ENCODE peak calls at places on chromosomes 13 and 19, in six cellular contexts. Q is aorta, G is epithelial cell of esophagus, F is lower leg skin, Y is Peyer's patch, R is AG04450. P is an unnamed sample.

GRCh38 chr19:41701401-41702075 is 6.9 kb upstream of the CEACAM5 start:
- DNase-seq in Q (no peak), Y (no peak), R (no peak), F (peak), G (no peak), P (no peak)

GRCh38 chr19:29075149-29075548 is 137.8 kb downstream of the UQCRFS1 start:
- DNase-seq in Q (no peak), R (no peak), G (no peak), Y (no peak), F (no peak), P (no peak)

GRCh38 chr19:33110201-33110910 is 21.6 kb upstream of the WDR88 start:
- DNase-seq in F (no peak), R (peak), G (no peak), Q (no peak), Y (no peak), P (no peak)

GRCh38 chr19:18063463-18063862 is 23.3 kb downstream of the IL12RB1 start:
- DNase-seq in Q (no peak), G (peak), Y (no peak), F (no peak), R (no peak), P (no peak)

GRCh38 chr19:40190891-40191835 is at the start of gene MAP3K10:
- DNase-seq in Y (peak), G (peak), Q (peak), R (no peak), F (peak), P (peak)

GRCh38 chr13:74305876-74306275 is 171.7 kb upstream of the KLF12 start:
- DNase-seq in F (no peak), Q (no peak), G (peak), Y (no peak), R (no peak), P (no peak)

GRCh38 chr19:41297628-41298326 is 12.2 kb upstream of the CCDC97 start:
- DNase-seq in Y (peak), G (no peak), Q (no peak), R (no peak), F (no peak), P (no peak)

GRCh38 chr13:68428292-68428691 is 1198.2 kb upstream of the PCDH9 start:
- DNase-seq in Y (no peak), Q (no peak), F (no peak), G (peak), R (no peak), P (no peak)

GRCh38 chr19:7900931-7901330 is 2.7 kb upstream of the MAP2K7 start:
- DNase-seq in R (no peak), Y (no peak), G (peak), F (no peak), Q (no peak), P (no peak)

GRCh38 chr13:34757441-34757840 is 184.6 kb upstream of the NBEA start:
- DNase-seq in R (no peak), Y (no peak), Q (no peak), G (no peak), F (no peak), P (no peak)

GRCh38 chr13:41061914-41062837 is 867 bp downstream of the WBP4 start:
- DNase-seq in R (no peak), G (peak), F (no peak), Y (no peak), Q (no peak), P (no peak)

GRCh38 chr19:30969586-30969985 is 379.6 kb downstream of the TSHZ3 start:
- DNase-seq in R (no peak), G (no peak), Q (no peak), F (no peak), Y (no peak), P (no peak)

GRCh38 chr13:114151565-114152284 is 19.3 kb upstream of the RASA3 start:
- DNase-seq in F (peak), G (peak), Y (peak), R (no peak), Q (peak), P (no peak)

GRCh38 chr13:47455581-47455980 is 545.5 kb downstream of the SUCLA2 start:
- DNase-seq in R (no peak), G (no peak), Y (no peak), Q (no peak), F (no peak), P (no peak)

GRCh38 chr19:2059422-2060201 is 8.6 kb upstream of the MKNK2 start:
- DNase-seq in Q (peak), G (peak), F (peak), R (no peak), Y (no peak), P (no peak)

GRCh38 chr19:46719629-46720515 is 3.0 kb upstream of the PRKD2 start:
- DNase-seq in F (no peak), Q (peak), Y (no peak), G (no peak), R (no peak), P (no peak)

GRCh38 chr13:79781829-79782540 is 301.0 kb downstream of the NDFIP2 start:
- DNase-seq in Q (no peak), Y (no peak), F (no peak), G (no peak), R (no peak), P (no peak)
- H3K4me3 ChIP-seq in Q (no peak), Y (no peak), F (no peak), G (no peak), R (no peak), P (no peak)

DNA sequence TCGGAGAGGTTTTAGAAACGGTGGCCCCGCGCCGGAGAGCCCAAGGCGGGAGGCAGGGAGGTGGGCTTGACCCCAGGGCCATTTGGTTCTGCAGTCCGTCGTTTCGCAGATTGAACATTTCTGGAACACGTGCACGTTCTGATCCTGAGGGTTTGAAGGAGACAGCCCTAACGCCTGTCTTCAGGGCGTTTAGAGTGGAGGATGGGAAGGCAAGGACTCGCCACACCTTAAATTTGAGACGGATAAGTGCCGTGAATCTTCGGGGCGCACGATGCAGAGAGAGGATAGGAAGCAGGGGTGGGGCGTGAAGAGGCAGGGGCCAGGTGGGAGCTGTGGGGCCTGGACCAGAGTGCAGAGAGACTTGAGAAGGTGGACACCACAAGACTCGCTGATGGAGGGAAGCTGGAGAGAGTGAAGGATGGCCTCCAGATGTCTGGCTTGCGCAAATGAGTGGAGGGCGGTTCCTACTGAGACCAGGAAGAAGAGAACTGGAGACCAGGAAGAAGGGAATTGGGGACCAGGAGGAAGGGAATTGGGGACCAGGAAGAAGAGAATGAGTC is 804 bp upstream of the MIER2 start:
- DNase-seq in G (no peak), R (no peak), Y (no peak), Q (peak), F (no peak), P (no peak)
- H3K4me3 ChIP-seq in G (peak), R (no peak), Y (peak), Q (no peak), F (peak), P (peak)

GRCh38 chr19:48421548-48421947 is 24.2 kb upstream of the GRWD1 start:
- DNase-seq in Y (no peak), R (no peak), F (peak), Q (no peak), G (no peak), P (no peak)

GRCh38 chr19:48419158-48419920 is 25.9 kb downstream of the GRIN2D start:
- DNase-seq in G (peak), R (no peak), F (no peak), Q (peak), Y (peak), P (peak)

GRCh38 chr19:48424694-48425219 is 21.0 kb upstream of the GRWD1 start:
- DNase-seq in Y (no peak), F (no peak), R (no peak), Q (peak), G (peak), P (no peak)
- H3K4me3 ChIP-seq in Y (no peak), F (no peak), R (no peak), Q (no peak), G (no peak), P (no peak)

DNA sequence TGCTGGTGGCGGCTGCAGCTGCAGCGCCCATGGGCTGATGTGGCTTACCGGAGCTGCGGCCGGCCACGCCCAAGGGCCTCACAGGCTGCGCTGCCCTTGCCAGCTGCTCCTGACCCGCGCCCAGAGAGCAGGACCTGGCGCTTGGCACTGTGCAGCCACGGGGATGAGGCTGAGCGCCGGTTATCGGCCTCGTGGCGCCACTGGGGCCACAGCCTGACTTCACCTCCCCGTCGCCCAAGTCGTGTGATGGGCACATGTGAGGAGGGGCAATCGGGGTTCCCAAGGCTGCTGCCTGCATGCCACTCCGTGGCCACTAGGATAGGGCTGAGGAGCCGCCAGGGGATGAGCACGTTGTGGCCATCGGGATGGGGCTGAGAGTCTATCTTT is 77.2 kb upstream of the PABPC3 start:
- DNase-seq in F (no peak), Q (no peak), Y (no peak), G (no peak), R (no peak), P (no peak)
- H3K4me3 ChIP-seq in F (no peak), Q (no peak), Y (peak), G (no peak), R (no peak), P (no peak)

GRCh38 chr13:51229731-51230130 is 7.5 kb downstream of the FAM124A start:
- DNase-seq in F (no peak), Q (no peak), Y (no peak), G (no peak), R (no peak), P (no peak)

GRCh38 chr13:51233117-51233826 is 11.1 kb downstream of the FAM124A start:
- DNase-seq in F (no peak), Y (no peak), Q (no peak), R (no peak), G (no peak), P (no peak)

GRCh38 chr13:51231456-51231855 is 9.3 kb downstream of the FAM124A start:
- DNase-seq in G (no peak), F (no peak), Q (no peak), R (no peak), Y (no peak), P (no peak)

GRCh38 chr13:51229141-51229540 is 6.9 kb downstream of the FAM124A start:
- DNase-seq in Q (no peak), R (no peak), Y (no peak), G (no peak), F (no peak), P (no peak)

DNA sequence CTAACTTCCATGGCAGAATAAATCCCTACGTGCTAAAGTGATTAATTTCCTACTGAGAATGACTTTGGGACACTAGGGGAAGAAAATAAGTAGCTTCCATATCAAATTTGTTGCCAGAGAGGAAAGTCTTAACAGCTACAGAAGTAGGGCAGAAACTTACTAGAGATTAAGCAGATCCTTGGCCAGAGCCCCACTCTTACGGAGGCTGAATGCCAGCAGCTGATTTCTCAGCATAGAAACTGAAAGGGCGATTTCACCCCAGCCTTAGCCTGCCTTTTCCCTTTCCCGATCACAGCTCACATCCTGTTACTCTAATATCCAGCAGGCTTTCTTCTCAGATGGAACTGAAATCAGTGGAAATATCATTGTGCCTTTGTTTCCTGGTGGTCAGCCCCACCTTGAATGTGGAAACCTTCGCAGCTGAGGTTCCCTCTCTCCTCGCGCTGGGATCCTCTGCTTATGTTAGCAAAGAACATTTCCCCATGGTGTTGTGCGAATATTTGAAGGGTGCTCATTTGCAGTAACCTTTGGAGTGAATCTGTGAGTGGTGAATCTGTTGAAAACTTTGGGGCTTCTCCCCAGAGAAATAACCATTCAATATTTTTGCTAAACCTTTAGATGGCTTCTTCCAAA is 8.4 kb downstream of the FAM124A start:
- DNase-seq in F (no peak), G (no peak), Y (no peak), R (no peak), Q (peak), P (no peak)
- H3K4me3 ChIP-seq in F (no peak), G (no peak), Y (peak), R (no peak), Q (peak), P (no peak)

GRCh38 chr19:14979136-14979497 is 547 bp downstream of the SLC1A6 start:
- DNase-seq in Y (no peak), R (no peak), Q (no peak), F (peak), G (no peak), P (no peak)

GRCh38 chr19:14974488-14974887 is 5.2 kb downstream of the SLC1A6 start:
- DNase-seq in F (peak), Y (no peak), G (no peak), Q (no peak), R (no peak), P (no peak)

GRCh38 chr19:14977128-14977527 is 2.5 kb downstream of the SLC1A6 start:
- DNase-seq in F (no peak), Y (no peak), R (no peak), Q (no peak), G (no peak), P (no peak)

GRCh38 chr19:14979498-14980255 is at the start of gene SLC1A6:
- DNase-seq in R (no peak), G (no peak), Y (no peak), F (peak), Q (no peak), P (no peak)

DNA sequence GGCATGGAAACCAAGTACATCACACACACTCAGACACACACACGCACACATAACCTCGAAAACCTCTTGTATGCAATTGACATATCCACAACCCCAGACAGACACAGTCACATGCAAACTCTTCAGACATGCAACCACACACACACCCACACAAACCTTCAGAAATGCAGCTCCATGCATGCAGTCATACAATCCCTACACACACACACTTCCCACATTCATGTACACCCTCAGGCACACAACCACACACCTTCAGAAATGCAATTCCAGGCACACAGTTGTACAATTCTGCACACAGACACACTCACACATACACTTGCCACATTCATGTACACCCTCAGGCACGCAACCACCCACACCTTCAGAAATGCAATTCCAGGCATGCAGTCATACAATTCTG is 1.3 kb downstream of the SLC1A6 start:
- DNase-seq in G (no peak), Y (no peak), Q (no peak), F (peak), R (no peak), P (no peak)
- H3K4me3 ChIP-seq in G (no peak), Y (no peak), Q (no peak), F (no peak), R (no peak), P (no peak)

GRCh38 chr19:11059511-11060358 is 29.5 kb upstream of the LDLR start:
- DNase-seq in G (no peak), R (no peak), Y (no peak), Q (no peak), F (no peak), P (no peak)

GRCh38 chr19:11054200-11054599 is 35.1 kb upstream of the LDLR start:
- DNase-seq in Q (no peak), G (no peak), Y (no peak), R (no peak), F (no peak), P (no peak)

GRCh38 chr19:11061951-11062350 is 27.3 kb upstream of the LDLR start:
- DNase-seq in F (no peak), Q (no peak), Y (no peak), G (no peak), R (no peak), P (no peak)

GRCh38 chr19:11054628-11055027 is 34.6 kb upstream of the LDLR start:
- DNase-seq in R (no peak), F (no peak), Y (no peak), G (no peak), Q (no peak), P (no peak)

GRCh38 chr19:11058246-11059030 is 30.8 kb upstream of the LDLR start:
- DNase-seq in Q (no peak), Y (peak), R (no peak), F (no peak), G (no peak), P (no peak)
- H3K4me3 ChIP-seq in Q (no peak), Y (no peak), R (no peak), F (no peak), G (no peak), P (no peak)

GRCh38 chr13:62418872-62419271 is 1003.2 kb upstream of the PCDH20 start:
- DNase-seq in Y (no peak), Q (no peak), F (no peak), G (peak), R (no peak), P (no peak)
- H3K4me3 ChIP-seq in Y (no peak), Q (no peak), F (no peak), G (no peak), R (no peak), P (no peak)

GRCh38 chr19:51441410-51442390 is 16.6 kb downstream of the SIGLEC8 start:
- DNase-seq in Y (peak), Q (no peak), G (peak), F (peak), R (no peak), P (peak)
- H3K4me3 ChIP-seq in Y (no peak), Q (no peak), G (no peak), F (no peak), R (no peak), P (peak)

DNA sequence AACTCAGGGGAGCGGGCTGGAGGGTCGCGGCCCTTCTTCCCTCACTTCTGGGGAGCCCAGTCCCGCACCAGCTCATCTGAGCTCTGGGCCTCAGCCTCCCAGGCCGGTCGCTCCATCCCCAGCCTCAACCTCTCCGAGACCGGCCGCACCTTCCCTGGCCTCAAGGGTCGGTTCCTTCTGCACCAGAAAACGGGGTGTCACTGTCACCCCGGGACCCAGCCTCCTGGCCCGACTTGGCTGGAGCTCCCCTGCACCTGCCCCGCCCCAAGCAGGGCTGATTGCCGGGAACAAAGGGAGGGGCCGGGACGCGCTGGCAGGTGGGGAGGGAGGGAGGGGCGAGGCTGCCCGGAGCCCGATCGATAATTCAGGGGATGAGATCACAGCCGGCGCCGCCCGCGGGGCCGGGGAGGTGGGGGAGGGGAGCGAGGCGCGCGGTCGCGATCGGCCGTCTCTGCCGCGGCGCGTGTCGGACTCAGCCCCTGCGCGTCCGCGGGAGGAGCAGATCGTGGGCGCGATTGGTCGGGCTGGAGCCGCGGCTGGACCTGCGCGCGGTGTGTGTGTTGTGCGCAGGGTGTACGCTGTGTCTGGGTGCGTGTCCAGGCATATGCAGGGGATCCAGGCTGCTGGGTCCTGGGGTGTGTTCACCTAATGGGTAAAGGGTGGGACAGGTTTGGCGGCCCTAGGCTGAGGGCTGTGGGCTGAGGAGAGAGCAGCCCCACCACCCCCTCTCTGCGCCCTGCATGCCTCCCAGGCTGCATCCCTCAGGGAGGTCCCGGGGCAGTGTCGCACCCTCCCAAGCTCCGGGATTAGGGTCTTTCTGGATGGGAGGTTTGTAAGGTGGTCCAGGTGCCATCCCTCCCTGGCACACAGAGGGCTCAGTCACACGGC is 1.1 kb upstream of the SHC2 start:
- DNase-seq in R (no peak), Q (no peak), Y (no peak), G (no peak), F (peak), P (no peak)
- H3K4me3 ChIP-seq in R (no peak), Q (no peak), Y (peak), G (peak), F (no peak), P (no peak)

P was measured in Jurkat, Clone E6-1.